ENCODE peak calls at places on chromosomes 3 and 15, in ten cellular contexts. One of them, this sample, is unnamed.

GRCh38 chr3:147572970-147573340 is 163.8 kb downstream of the ZIC1 start:
- DNase-seq in GM12865: peak
- DNase-seq in ovary: no peak
- DNase-seq in NCI-H1417: no peak
- DNase-seq in IMR-90: no peak
- DNase-seq in GM19239: no peak
- DNase-seq in AG09319: no peak
- DNase-seq in LNCaP clone FGC: no peak
- DNase-seq in AG09309: no peak
- DNase-seq in GM20000: no peak
- DNase-seq in this sample: no peak

GRCh38 chr3:42013652-42014442 is 51.9 kb upstream of the ULK4 start:
- DNase-seq in NCI-H1417: no peak
- DNase-seq in GM19239: no peak
- DNase-seq in AG09319: no peak
- DNase-seq in IMR-90: no peak
- DNase-seq in LNCaP clone FGC: no peak
- DNase-seq in AG09309: no peak
- DNase-seq in ovary: peak
- DNase-seq in GM12865: peak
- DNase-seq in GM20000: peak
- DNase-seq in this sample: no peak

GRCh38 chr3:5800965-5801364 is 613.5 kb downstream of the EDEM1 start:
- DNase-seq in IMR-90: no peak
- DNase-seq in AG09309: no peak
- DNase-seq in GM19239: no peak
- DNase-seq in ovary: no peak
- DNase-seq in AG09319: no peak
- DNase-seq in GM12865: no peak
- DNase-seq in NCI-H1417: no peak
- DNase-seq in LNCaP clone FGC: no peak
- DNase-seq in GM20000: no peak
- DNase-seq in this sample: no peak

GRCh38 chr3:40432793-40433192 is 24.3 kb upstream of the RPL14 start:
- DNase-seq in IMR-90: no peak
- DNase-seq in AG09309: no peak
- DNase-seq in NCI-H1417: no peak
- DNase-seq in GM19239: no peak
- DNase-seq in ovary: no peak
- DNase-seq in LNCaP clone FGC: no peak
- DNase-seq in AG09319: no peak
- DNase-seq in GM12865: no peak
- DNase-seq in GM20000: no peak
- DNase-seq in this sample: no peak

GRCh38 chr3:195251336-195252065 is 19.5 kb downstream of the XXYLT1 start:
- DNase-seq in ovary: peak
- DNase-seq in AG09319: no peak
- DNase-seq in LNCaP clone FGC: no peak
- DNase-seq in GM12865: no peak
- DNase-seq in NCI-H1417: no peak
- DNase-seq in GM19239: no peak
- DNase-seq in GM20000: no peak
- DNase-seq in IMR-90: no peak
- DNase-seq in AG09309: no peak
- DNase-seq in this sample: no peak

GRCh38 chr3:175732053-175732452 is 872.9 kb downstream of the NAALADL2 start:
- DNase-seq in AG09319: no peak
- DNase-seq in IMR-90: no peak
- DNase-seq in AG09309: no peak
- DNase-seq in NCI-H1417: no peak
- DNase-seq in GM12865: no peak
- DNase-seq in LNCaP clone FGC: no peak
- DNase-seq in GM20000: no peak
- DNase-seq in ovary: no peak
- DNase-seq in GM19239: no peak
- DNase-seq in this sample: no peak

GRCh38 chr3:160016972-160017371 is 28.3 kb downstream of the IL12A start:
- DNase-seq in AG09319: no peak
- DNase-seq in GM12865: peak
- DNase-seq in GM19239: no peak
- DNase-seq in LNCaP clone FGC: no peak
- DNase-seq in AG09309: no peak
- DNase-seq in IMR-90: peak
- DNase-seq in GM20000: no peak
- DNase-seq in NCI-H1417: no peak
- DNase-seq in ovary: no peak
- DNase-seq in this sample: peak

GRCh38 chr15:63990449-63990848 is 55.8 kb downstream of the DAPK2 start:
- DNase-seq in GM20000: no peak
- DNase-seq in NCI-H1417: no peak
- DNase-seq in AG09309: no peak
- DNase-seq in LNCaP clone FGC: no peak
- DNase-seq in AG09319: no peak
- DNase-seq in ovary: no peak
- DNase-seq in GM12865: no peak
- DNase-seq in IMR-90: no peak
- DNase-seq in GM19239: no peak
- DNase-seq in this sample: no peak

GRCh38 chr3:11636372-11636760 is 7.3 kb downstream of the VGLL4 start:
- DNase-seq in LNCaP clone FGC: no peak
- DNase-seq in GM12865: no peak
- DNase-seq in NCI-H1417: no peak
- DNase-seq in AG09309: no peak
- DNase-seq in GM19239: no peak
- DNase-seq in IMR-90: no peak
- DNase-seq in GM20000: no peak
- DNase-seq in ovary: no peak
- DNase-seq in AG09319: no peak
- DNase-seq in this sample: no peak

GRCh38 chr3:147099076-147099475 is 307.3 kb downstream of the ZIC4 start:
- DNase-seq in ovary: no peak
- DNase-seq in AG09319: no peak
- DNase-seq in GM20000: no peak
- DNase-seq in GM12865: no peak
- DNase-seq in NCI-H1417: no peak
- DNase-seq in LNCaP clone FGC: no peak
- DNase-seq in IMR-90: no peak
- DNase-seq in GM19239: no peak
- DNase-seq in AG09309: no peak
- DNase-seq in this sample: no peak

GRCh38 chr15:28026221-28026620 is 72.9 kb downstream of the OCA2 start:
- DNase-seq in NCI-H1417: no peak
- DNase-seq in GM19239: no peak
- DNase-seq in GM12865: no peak
- DNase-seq in ovary: no peak
- DNase-seq in IMR-90: no peak
- DNase-seq in LNCaP clone FGC: no peak
- DNase-seq in AG09309: no peak
- DNase-seq in GM20000: no peak
- DNase-seq in AG09319: no peak
- DNase-seq in this sample: no peak

GRCh38 chr15:89998141-89998661 is 2.9 kb upstream of the ZNF710 start:
- DNase-seq in NCI-H1417: peak
- DNase-seq in ovary: no peak
- DNase-seq in GM19239: no peak
- DNase-seq in IMR-90: peak
- DNase-seq in AG09319: no peak
- DNase-seq in GM20000: no peak
- DNase-seq in GM12865: no peak
- DNase-seq in AG09309: no peak
- DNase-seq in LNCaP clone FGC: no peak
- DNase-seq in this sample: no peak

GRCh38 chr3:62134061-62134496 is 239.3 kb downstream of the FEZF2 start:
- DNase-seq in LNCaP clone FGC: no peak
- DNase-seq in ovary: no peak
- DNase-seq in GM19239: no peak
- DNase-seq in NCI-H1417: no peak
- DNase-seq in IMR-90: peak
- DNase-seq in GM20000: no peak
- DNase-seq in AG09309: no peak
- DNase-seq in AG09319: no peak
- DNase-seq in GM12865: no peak
- DNase-seq in this sample: no peak

GRCh38 chr3:71428841-71429609 is 154.5 kb downstream of the FOXP1 start:
- DNase-seq in GM20000: no peak
- DNase-seq in NCI-H1417: peak
- DNase-seq in IMR-90: peak
- DNase-seq in GM12865: no peak
- DNase-seq in ovary: no peak
- DNase-seq in LNCaP clone FGC: no peak
- DNase-seq in AG09319: peak
- DNase-seq in GM19239: no peak
- DNase-seq in AG09309: no peak
- DNase-seq in this sample: peak

GRCh38 chr3:9026320-9027040 is 63.2 kb upstream of the RAD18 start:
- DNase-seq in GM20000: no peak
- DNase-seq in LNCaP clone FGC: no peak
- DNase-seq in IMR-90: no peak
- DNase-seq in GM19239: no peak
- DNase-seq in AG09309: no peak
- DNase-seq in GM12865: no peak
- DNase-seq in NCI-H1417: no peak
- DNase-seq in ovary: no peak
- DNase-seq in AG09319: no peak
- DNase-seq in this sample: no peak

GRCh38 chr3:24154003-24154695 is 209.1 kb downstream of the NR1D2 start:
- DNase-seq in NCI-H1417: no peak
- DNase-seq in AG09319: no peak
- DNase-seq in LNCaP clone FGC: no peak
- DNase-seq in GM12865: peak
- DNase-seq in GM19239: no peak
- DNase-seq in GM20000: no peak
- DNase-seq in IMR-90: no peak
- DNase-seq in AG09309: no peak
- DNase-seq in ovary: no peak
- DNase-seq in this sample: no peak

GRCh38 chr3:101381809-101382208 is 61.4 kb upstream of the IMPG2 start:
- DNase-seq in AG09319: no peak
- DNase-seq in NCI-H1417: peak
- DNase-seq in ovary: no peak
- DNase-seq in GM12865: peak
- DNase-seq in LNCaP clone FGC: peak
- DNase-seq in GM19239: peak
- DNase-seq in GM20000: no peak
- DNase-seq in AG09309: peak
- DNase-seq in IMR-90: peak
- DNase-seq in this sample: peak

GRCh38 chr3:22685598-22685997 is 517.5 kb upstream of the UBE2E2 start:
- DNase-seq in AG09309: no peak
- DNase-seq in ovary: no peak
- DNase-seq in NCI-H1417: no peak
- DNase-seq in GM12865: peak
- DNase-seq in IMR-90: no peak
- DNase-seq in GM20000: no peak
- DNase-seq in LNCaP clone FGC: no peak
- DNase-seq in AG09319: no peak
- DNase-seq in GM19239: no peak
- DNase-seq in this sample: no peak

GRCh38 chr15:35141743-35142356 is 56.8 kb upstream of the NANOGP8 start:
- DNase-seq in GM19239: no peak
- DNase-seq in NCI-H1417: no peak
- DNase-seq in AG09309: peak
- DNase-seq in LNCaP clone FGC: no peak
- DNase-seq in GM12865: peak
- DNase-seq in GM20000: no peak
- DNase-seq in AG09319: peak
- DNase-seq in ovary: no peak
- DNase-seq in IMR-90: peak
- DNase-seq in this sample: peak

GRCh38 chr3:25055981-25056380 is 372.1 kb upstream of the RARB start:
- DNase-seq in GM19239: no peak
- DNase-seq in AG09309: no peak
- DNase-seq in NCI-H1417: no peak
- DNase-seq in GM20000: no peak
- DNase-seq in AG09319: no peak
- DNase-seq in GM12865: no peak
- DNase-seq in ovary: no peak
- DNase-seq in IMR-90: no peak
- DNase-seq in LNCaP clone FGC: no peak
- DNase-seq in this sample: no peak

GRCh38 chr3:98188553-98188952 is 22.1 kb downstream of the OR5H15 start:
- DNase-seq in ovary: no peak
- DNase-seq in GM20000: peak
- DNase-seq in AG09319: no peak
- DNase-seq in GM19239: no peak
- DNase-seq in NCI-H1417: no peak
- DNase-seq in GM12865: peak
- DNase-seq in LNCaP clone FGC: peak
- DNase-seq in IMR-90: no peak
- DNase-seq in AG09309: no peak
- DNase-seq in this sample: no peak

GRCh38 chr3:177618873-177619771 is 421.8 kb upstream of the TBL1XR1 start:
- DNase-seq in ovary: no peak
- DNase-seq in GM19239: no peak
- DNase-seq in GM12865: no peak
- DNase-seq in LNCaP clone FGC: peak
- DNase-seq in AG09319: peak
- DNase-seq in NCI-H1417: no peak
- DNase-seq in IMR-90: peak
- DNase-seq in AG09309: no peak
- DNase-seq in GM20000: no peak
- DNase-seq in this sample: peak

GRCh38 chr3:141523615-141524375 is 37.0 kb downstream of the RASA2 start:
- DNase-seq in GM19239: no peak
- DNase-seq in AG09319: no peak
- DNase-seq in GM12865: no peak
- DNase-seq in ovary: no peak
- DNase-seq in NCI-H1417: no peak
- DNase-seq in LNCaP clone FGC: no peak
- DNase-seq in GM20000: no peak
- DNase-seq in IMR-90: peak
- DNase-seq in AG09309: no peak
- DNase-seq in this sample: no peak

GRCh38 chr3:188449421-188449820 is 295.5 kb downstream of the LPP start:
- DNase-seq in NCI-H1417: no peak
- DNase-seq in GM20000: no peak
- DNase-seq in IMR-90: peak
- DNase-seq in AG09309: no peak
- DNase-seq in ovary: no peak
- DNase-seq in GM19239: no peak
- DNase-seq in LNCaP clone FGC: no peak
- DNase-seq in GM12865: no peak
- DNase-seq in AG09319: no peak
- DNase-seq in this sample: no peak

GRCh38 chr3:61848885-61849284 is 287.5 kb downstream of the PTPRG start:
- DNase-seq in GM19239: no peak
- DNase-seq in AG09309: peak
- DNase-seq in LNCaP clone FGC: no peak
- DNase-seq in NCI-H1417: no peak
- DNase-seq in IMR-90: peak
- DNase-seq in ovary: no peak
- DNase-seq in GM12865: no peak
- DNase-seq in GM20000: no peak
- DNase-seq in AG09319: peak
- DNase-seq in this sample: peak

GRCh38 chr15:97566957-97567356 is 393.5 kb upstream of the ARRDC4 start:
- DNase-seq in GM12865: no peak
- DNase-seq in GM19239: no peak
- DNase-seq in IMR-90: no peak
- DNase-seq in AG09319: no peak
- DNase-seq in ovary: no peak
- DNase-seq in NCI-H1417: no peak
- DNase-seq in LNCaP clone FGC: no peak
- DNase-seq in GM20000: no peak
- DNase-seq in AG09309: no peak
- DNase-seq in this sample: no peak

GRCh38 chr15:85289677-85290365 is 90.6 kb upstream of the AKAP13 start:
- DNase-seq in LNCaP clone FGC: peak
- DNase-seq in AG09309: peak
- DNase-seq in GM19239: no peak
- DNase-seq in ovary: no peak
- DNase-seq in GM20000: peak
- DNase-seq in NCI-H1417: peak
- DNase-seq in GM12865: peak
- DNase-seq in AG09319: peak
- DNase-seq in IMR-90: peak
- DNase-seq in this sample: peak

GRCh38 chr3:17505856-17506255 is 236.6 kb downstream of the TBC1D5 start:
- DNase-seq in LNCaP clone FGC: no peak
- DNase-seq in GM20000: no peak
- DNase-seq in NCI-H1417: no peak
- DNase-seq in IMR-90: peak
- DNase-seq in GM12865: no peak
- DNase-seq in ovary: no peak
- DNase-seq in GM19239: no peak
- DNase-seq in AG09319: no peak
- DNase-seq in AG09309: no peak
- DNase-seq in this sample: no peak

This sample was measured in stromal cell of bone marrow.